ENCODE peak calls at places on chromosome 19, in ten cellular contexts. One of them, this sample, is unnamed.

GRCh38 chr19:5826531-5827341 is 12.8 kb downstream of the FUT6 start:
- DNase-seq in activated CD8-positive, alpha-beta T cell treated with anti-CD3 and anti-CD28 coated beads for 36 hours: peak
- DNase-seq in cardiac fibroblast: peak
- DNase-seq in adrenal gland: peak
- DNase-seq in astrocyte of the spinal cord: no peak
- DNase-seq in SHP77: peak
- DNase-seq in mammary epithelial cell: no peak
- DNase-seq in CD8-positive, alpha-beta T cell: peak
- DNase-seq in fibroblast of the aortic adventitia: peak
- DNase-seq in GM04504: no peak
- DNase-seq in this sample: peak

GRCh38 chr19:31596751-31597150 is 247.5 kb upstream of the TSHZ3 start:
- DNase-seq in mammary epithelial cell: no peak
- DNase-seq in GM04504: no peak
- DNase-seq in cardiac fibroblast: no peak
- DNase-seq in SHP77: no peak
- DNase-seq in activated CD8-positive, alpha-beta T cell treated with anti-CD3 and anti-CD28 coated beads for 36 hours: no peak
- DNase-seq in adrenal gland: no peak
- DNase-seq in fibroblast of the aortic adventitia: no peak
- DNase-seq in astrocyte of the spinal cord: no peak
- DNase-seq in CD8-positive, alpha-beta T cell: no peak
- DNase-seq in this sample: no peak

GRCh38 chr19:531753-532571 is at the start of gene CDC34:
- DNase-seq in activated CD8-positive, alpha-beta T cell treated with anti-CD3 and anti-CD28 coated beads for 36 hours: no peak
- DNase-seq in astrocyte of the spinal cord: no peak
- DNase-seq in SHP77: no peak
- DNase-seq in mammary epithelial cell: no peak
- DNase-seq in GM04504: no peak
- DNase-seq in cardiac fibroblast: no peak
- DNase-seq in adrenal gland: no peak
- DNase-seq in fibroblast of the aortic adventitia: no peak
- DNase-seq in CD8-positive, alpha-beta T cell: no peak
- DNase-seq in this sample: no peak

GRCh38 chr19:16334421-16334820 is 9.8 kb downstream of the KLF2 start:
- DNase-seq in cardiac fibroblast: peak
- DNase-seq in mammary epithelial cell: no peak
- DNase-seq in fibroblast of the aortic adventitia: peak
- DNase-seq in GM04504: no peak
- DNase-seq in CD8-positive, alpha-beta T cell: no peak
- DNase-seq in astrocyte of the spinal cord: no peak
- DNase-seq in activated CD8-positive, alpha-beta T cell treated with anti-CD3 and anti-CD28 coated beads for 36 hours: no peak
- DNase-seq in SHP77: no peak
- DNase-seq in adrenal gland: no peak
- DNase-seq in this sample: no peak

GRCh38 chr19:10502524-10503001 is 593 bp downstream of the KEAP1 start:
- DNase-seq in activated CD8-positive, alpha-beta T cell treated with anti-CD3 and anti-CD28 coated beads for 36 hours: peak
- DNase-seq in cardiac fibroblast: peak
- DNase-seq in astrocyte of the spinal cord: peak
- DNase-seq in fibroblast of the aortic adventitia: peak
- DNase-seq in GM04504: peak
- DNase-seq in adrenal gland: peak
- DNase-seq in SHP77: peak
- DNase-seq in CD8-positive, alpha-beta T cell: peak
- DNase-seq in mammary epithelial cell: peak
- DNase-seq in this sample: peak

GRCh38 chr19:14004619-14005380 is 1.3 kb downstream of the RFX1 start:
- DNase-seq in astrocyte of the spinal cord: no peak
- DNase-seq in mammary epithelial cell: peak
- DNase-seq in CD8-positive, alpha-beta T cell: no peak
- DNase-seq in activated CD8-positive, alpha-beta T cell treated with anti-CD3 and anti-CD28 coated beads for 36 hours: no peak
- DNase-seq in SHP77: no peak
- DNase-seq in cardiac fibroblast: peak
- DNase-seq in GM04504: no peak
- DNase-seq in adrenal gland: peak
- DNase-seq in fibroblast of the aortic adventitia: peak
- DNase-seq in this sample: peak

GRCh38 chr19:5123646-5124045 is 154.7 kb downstream of the KDM4B start:
- DNase-seq in astrocyte of the spinal cord: no peak
- DNase-seq in GM04504: no peak
- DNase-seq in SHP77: no peak
- DNase-seq in adrenal gland: no peak
- DNase-seq in CD8-positive, alpha-beta T cell: no peak
- DNase-seq in cardiac fibroblast: no peak
- DNase-seq in mammary epithelial cell: no peak
- DNase-seq in activated CD8-positive, alpha-beta T cell treated with anti-CD3 and anti-CD28 coated beads for 36 hours: no peak
- DNase-seq in fibroblast of the aortic adventitia: no peak
- DNase-seq in this sample: no peak

GRCh38 chr19:49421878-49422202 is 1.4 kb downstream of the PTH2 start:
- DNase-seq in mammary epithelial cell: no peak
- DNase-seq in adrenal gland: no peak
- DNase-seq in astrocyte of the spinal cord: no peak
- DNase-seq in cardiac fibroblast: no peak
- DNase-seq in activated CD8-positive, alpha-beta T cell treated with anti-CD3 and anti-CD28 coated beads for 36 hours: no peak
- DNase-seq in CD8-positive, alpha-beta T cell: no peak
- DNase-seq in SHP77: no peak
- DNase-seq in fibroblast of the aortic adventitia: no peak
- DNase-seq in GM04504: no peak
- DNase-seq in this sample: no peak

GRCh38 chr19:30880151-30880550 is 469.1 kb downstream of the TSHZ3 start:
- DNase-seq in mammary epithelial cell: no peak
- DNase-seq in cardiac fibroblast: no peak
- DNase-seq in CD8-positive, alpha-beta T cell: no peak
- DNase-seq in activated CD8-positive, alpha-beta T cell treated with anti-CD3 and anti-CD28 coated beads for 36 hours: no peak
- DNase-seq in adrenal gland: no peak
- DNase-seq in GM04504: no peak
- DNase-seq in SHP77: no peak
- DNase-seq in fibroblast of the aortic adventitia: no peak
- DNase-seq in astrocyte of the spinal cord: no peak
- DNase-seq in this sample: no peak

GRCh38 chr19:28940751-28941500 is 272.0 kb downstream of the UQCRFS1 start:
- DNase-seq in activated CD8-positive, alpha-beta T cell treated with anti-CD3 and anti-CD28 coated beads for 36 hours: no peak
- DNase-seq in cardiac fibroblast: peak
- DNase-seq in SHP77: no peak
- DNase-seq in fibroblast of the aortic adventitia: peak
- DNase-seq in GM04504: peak
- DNase-seq in CD8-positive, alpha-beta T cell: no peak
- DNase-seq in astrocyte of the spinal cord: peak
- DNase-seq in mammary epithelial cell: no peak
- DNase-seq in adrenal gland: no peak
- DNase-seq in this sample: no peak

GRCh38 chr19:3413796-3414327 is 47.5 kb downstream of the NFIC start:
- DNase-seq in cardiac fibroblast: no peak
- DNase-seq in CD8-positive, alpha-beta T cell: no peak
- DNase-seq in activated CD8-positive, alpha-beta T cell treated with anti-CD3 and anti-CD28 coated beads for 36 hours: no peak
- DNase-seq in adrenal gland: no peak
- DNase-seq in SHP77: peak
- DNase-seq in astrocyte of the spinal cord: no peak
- DNase-seq in mammary epithelial cell: no peak
- DNase-seq in GM04504: no peak
- DNase-seq in fibroblast of the aortic adventitia: no peak
- DNase-seq in this sample: no peak

GRCh38 chr19:40609561-40610395 is 8.6 kb downstream of the LTBP4 start:
- DNase-seq in mammary epithelial cell: peak
- DNase-seq in CD8-positive, alpha-beta T cell: peak
- DNase-seq in astrocyte of the spinal cord: peak
- DNase-seq in GM04504: peak
- DNase-seq in adrenal gland: peak
- DNase-seq in activated CD8-positive, alpha-beta T cell treated with anti-CD3 and anti-CD28 coated beads for 36 hours: peak
- DNase-seq in cardiac fibroblast: peak
- DNase-seq in fibroblast of the aortic adventitia: peak
- DNase-seq in SHP77: peak
- DNase-seq in this sample: peak

GRCh38 chr19:3692141-3693029 is 7.9 kb downstream of the PIP5K1C start:
- DNase-seq in adrenal gland: no peak
- DNase-seq in astrocyte of the spinal cord: no peak
- DNase-seq in fibroblast of the aortic adventitia: no peak
- DNase-seq in mammary epithelial cell: no peak
- DNase-seq in GM04504: no peak
- DNase-seq in activated CD8-positive, alpha-beta T cell treated with anti-CD3 and anti-CD28 coated beads for 36 hours: peak
- DNase-seq in CD8-positive, alpha-beta T cell: peak
- DNase-seq in SHP77: no peak
- DNase-seq in cardiac fibroblast: no peak
- DNase-seq in this sample: peak

GRCh38 chr19:10892256-10892655 is 20.9 kb downstream of the CARM1 start:
- DNase-seq in SHP77: no peak
- DNase-seq in GM04504: no peak
- DNase-seq in CD8-positive, alpha-beta T cell: no peak
- DNase-seq in cardiac fibroblast: no peak
- DNase-seq in fibroblast of the aortic adventitia: no peak
- DNase-seq in mammary epithelial cell: no peak
- DNase-seq in activated CD8-positive, alpha-beta T cell treated with anti-CD3 and anti-CD28 coated beads for 36 hours: no peak
- DNase-seq in astrocyte of the spinal cord: no peak
- DNase-seq in adrenal gland: no peak
- DNase-seq in this sample: no peak

GRCh38 chr19:44003461-44004134 is 841 bp downstream of the ZNF230 start:
- DNase-seq in fibroblast of the aortic adventitia: peak
- DNase-seq in activated CD8-positive, alpha-beta T cell treated with anti-CD3 and anti-CD28 coated beads for 36 hours: peak
- DNase-seq in adrenal gland: peak
- DNase-seq in GM04504: no peak
- DNase-seq in CD8-positive, alpha-beta T cell: no peak
- DNase-seq in mammary epithelial cell: peak
- DNase-seq in astrocyte of the spinal cord: peak
- DNase-seq in SHP77: peak
- DNase-seq in cardiac fibroblast: peak
- DNase-seq in this sample: no peak